ENCODE peak calls at places on chromosomes 13 and 19, in five cellular contexts. Z is ELR; J is stimulated activated CD4-positive, alpha-beta T cell treated with anti-CD3 and anti-CD28 coated beads, Interleukin-2, amount 100 ng/mL, for 48 hours; V is NCI-H774; O is AG09309. S is an unnamed sample.

GRCh38 chr19:47713046-47714021 is at the start of gene EHD2:
- DNase-seq in Z (peak), J (peak), V (no peak), O (no peak), S (peak)

GRCh38 chr13:94602467-94602866 is 810 bp downstream of the GPR180 start:
- DNase-seq in Z (peak), J (no peak), V (no peak), O (no peak), S (no peak)

GRCh38 chr19:44847144-44848035 is 1.3 kb downstream of the NECTIN2 start:
- DNase-seq in Z (peak), J (no peak), V (peak), O (no peak), S (peak)

GRCh38 chr19:41956621-41957020 is 2.5 kb downstream of the RABAC1 start:
- DNase-seq in Z (no peak), J (no peak), V (no peak), O (no peak), S (no peak)

GRCh38 chr19:47444388-47444821 is 25.1 kb upstream of the MEIS3 start:
- DNase-seq in Z (no peak), J (no peak), V (no peak), O (no peak), S (peak)

GRCh38 chr19:5534787-5535586 is 32.8 kb downstream of the TINCR start:
- DNase-seq in Z (no peak), J (peak), V (no peak), O (no peak), S (peak)

GRCh38 chr13:76791290-76791664 is 94.9 kb downstream of the KCTD12 start:
- DNase-seq in Z (peak), J (no peak), V (peak), O (no peak), S (no peak)

GRCh38 chr13:44273991-44274810 is 99.4 kb upstream of the SERP2 start:
- DNase-seq in Z (peak), J (peak), V (peak), O (peak), S (no peak)

GRCh38 chr19:48896191-48896720 is 2.3 kb downstream of the TULP2 start:
- DNase-seq in Z (no peak), J (no peak), V (no peak), O (no peak), S (peak)

GRCh38 chr13:40895715-40896184 is 106.3 kb downstream of the SLC25A15 start:
- DNase-seq in Z (no peak), J (no peak), V (peak), O (no peak), S (no peak)

GRCh38 chr19:936175-936546 is 10.3 kb downstream of the ARID3A start:
- DNase-seq in Z (no peak), J (no peak), V (no peak), O (no peak), S (no peak)

GRCh38 chr19:10612515-10613119 is 12.7 kb upstream of the SLC44A2 start:
- DNase-seq in Z (no peak), J (no peak), V (no peak), O (no peak), S (no peak)

GRCh38 chr19:56839665-56840451 is 668 bp downstream of the PEG3 start:
- DNase-seq in Z (no peak), J (no peak), V (no peak), O (no peak), S (peak)

GRCh38 chr13:98445340-98446233 is 131.3 kb downstream of the STK24 start:
- DNase-seq in Z (peak), J (peak), V (no peak), O (no peak), S (peak)

GRCh38 chr19:54209058-54209747 is 8.5 kb downstream of the RPS9 start:
- DNase-seq in Z (peak), J (no peak), V (no peak), O (no peak), S (no peak)

GRCh38 chr19:52170863-52171320 is 529 bp downstream of the ZNF836 start:
- DNase-seq in Z (no peak), J (no peak), V (no peak), O (no peak), S (peak)

GRCh38 chr19:11735375-11735774 is 3.4 kb downstream of the ZNF823 start:
- DNase-seq in Z (no peak), J (no peak), V (no peak), O (no peak), S (no peak)

GRCh38 chr19:3095375-3096191 is 1.4 kb downstream of the GNA11 start:
- DNase-seq in Z (peak), J (peak), V (no peak), O (no peak), S (no peak)

GRCh38 chr19:45906221-45906620 is 3.8 kb upstream of the MYPOP start:
- DNase-seq in Z (peak), J (no peak), V (no peak), O (no peak), S (no peak)

GRCh38 chr19:13143135-13143534 is 7.0 kb downstream of the STX10 start:
- DNase-seq in Z (peak), J (no peak), V (no peak), O (no peak), S (no peak)

GRCh38 chr19:2848625-2849024 is 7.3 kb downstream of the ZNF555 start:
- DNase-seq in Z (no peak), J (no peak), V (no peak), O (peak), S (no peak)

GRCh38 chr13:110268576-110269185 is 38.3 kb downstream of the COL4A1 start:
- DNase-seq in Z (no peak), J (no peak), V (no peak), O (no peak), S (no peak)

GRCh38 chr13:95650691-95651090 is 6.2 kb upstream of the DZIP1 start:
- DNase-seq in Z (no peak), J (no peak), V (no peak), O (no peak), S (no peak)

GRCh38 chr19:29662604-29663404 is 2.5 kb upstream of the PLEKHF1 start:
- DNase-seq in Z (peak), J (no peak), V (no peak), O (peak), S (no peak)

GRCh38 chr19:18593367-18594095 is 4.9 kb downstream of the REX1BD start:
- DNase-seq in Z (no peak), J (no peak), V (no peak), O (no peak), S (no peak)

GRCh38 chr19:28691683-28692082 is 521.3 kb downstream of the UQCRFS1 start:
- DNase-seq in Z (no peak), J (no peak), V (no peak), O (no peak), S (no peak)

GRCh38 chr13:95605426-95606125 is 38.9 kb downstream of the DZIP1 start:
- DNase-seq in Z (no peak), J (no peak), V (no peak), O (no peak), S (no peak)

GRCh38 chr13:72960541-72960940 is 98.3 kb upstream of the KLF5 start:
- DNase-seq in Z (no peak), J (no peak), V (peak), O (no peak), S (no peak)

GRCh38 chr19:35822579-35822978 is 9.9 kb upstream of the PRODH2 start:
- DNase-seq in Z (no peak), J (no peak), V (no peak), O (no peak), S (no peak)

GRCh38 chr13:20924758-20925394 is 22.3 kb upstream of the XPO4 start:
- DNase-seq in Z (peak), J (peak), V (peak), O (peak), S (peak)

GRCh38 chr19:40893112-40893511 is 11.1 kb upstream of the CYP2A7 start:
- DNase-seq in Z (no peak), J (no peak), V (no peak), O (no peak), S (no peak)

GRCh38 chr13:29922896-29923295 is 72.5 kb upstream of the UBL3 start:
- DNase-seq in Z (peak), J (no peak), V (no peak), O (no peak), S (no peak)

GRCh38 chr19:33275933-33276619 is 26.3 kb downstream of the CEBPA start:
- DNase-seq in Z (no peak), J (no peak), V (no peak), O (no peak), S (no peak)

S was measured in glutamatergic neuron.